ENCODE peak calls at places on chromosome 15, in four cellular contexts. U, J, W and I are unnamed samples.
A peak's percentile ranks its signal among the peaks of the same experiment; 100 is the strongest.

GRCh38 chr15:50219820-50220219 is 37.8 kb downstream of the SLC27A2 start:
- DNase-seq in J (no peak), U (no peak), W (no peak), I (no peak)

GRCh38 chr15:64761156-64761555 is 14.2 kb downstream of the RBPMS2 start:
- DNase-seq in W (no peak), U (no peak), J (no peak), I (no peak)

GRCh38 chr15:53226559-53226958 is 436.4 kb upstream of the ONECUT1 start:
- DNase-seq in U (no peak), J (no peak), W (no peak), I (no peak)

GRCh38 chr15:29952245-29952644 is 130.0 kb upstream of the TJP1 start:
- DNase-seq in W (no peak), U (no peak), J (no peak), I (peak; percentile 34)

GRCh38 chr15:68310178-68310810 is 32.7 kb downstream of the FEM1B start:
- DNase-seq in W (peak; percentile 77), U (peak; percentile 39), J (no peak), I (peak; percentile 17)

GRCh38 chr15:47506543-47507090 is 210.7 kb upstream of the SEMA6D start:
- DNase-seq in U (peak; percentile 22), W (no peak), J (no peak), I (no peak)

GRCh38 chr15:61184431-61184830 is 44.7 kb downstream of the RORA start:
- DNase-seq in J (no peak), W (no peak), U (no peak), I (no peak)

GRCh38 chr15:65939901-65940617 is 70.8 kb downstream of the RAB11A start:
- DNase-seq in J (no peak), W (no peak), U (peak; percentile 41), I (no peak)

GRCh38 chr15:29455055-29455454 is 185.4 kb upstream of the NSMCE3 start:
- DNase-seq in J (no peak), W (no peak), U (no peak), I (no peak)

GRCh38 chr15:95975212-95975611 is 355.3 kb upstream of the NR2F2 start:
- DNase-seq in J (no peak), U (no peak), W (no peak), I (no peak)

GRCh38 chr15:95973566-95974256 is 356.8 kb upstream of the NR2F2 start:
- DNase-seq in U (no peak), W (no peak), J (no peak), I (no peak)

GRCh38 chr15:95981209-95981608 is 349.3 kb upstream of the NR2F2 start:
- DNase-seq in J (no peak), U (no peak), W (no peak), I (no peak)

GRCh38 chr15:95979286-95979685 is 351.2 kb upstream of the NR2F2 start:
- DNase-seq in U (no peak), J (no peak), W (no peak), I (no peak)
- H3K4me1 ChIP-seq in U (no peaks in the 10 kb centered on the region), J (no peaks in the 10 kb centered on the region), W (no peaks in the 10 kb centered on the region), I (no peaks in the 10 kb centered on the region)

DNA sequence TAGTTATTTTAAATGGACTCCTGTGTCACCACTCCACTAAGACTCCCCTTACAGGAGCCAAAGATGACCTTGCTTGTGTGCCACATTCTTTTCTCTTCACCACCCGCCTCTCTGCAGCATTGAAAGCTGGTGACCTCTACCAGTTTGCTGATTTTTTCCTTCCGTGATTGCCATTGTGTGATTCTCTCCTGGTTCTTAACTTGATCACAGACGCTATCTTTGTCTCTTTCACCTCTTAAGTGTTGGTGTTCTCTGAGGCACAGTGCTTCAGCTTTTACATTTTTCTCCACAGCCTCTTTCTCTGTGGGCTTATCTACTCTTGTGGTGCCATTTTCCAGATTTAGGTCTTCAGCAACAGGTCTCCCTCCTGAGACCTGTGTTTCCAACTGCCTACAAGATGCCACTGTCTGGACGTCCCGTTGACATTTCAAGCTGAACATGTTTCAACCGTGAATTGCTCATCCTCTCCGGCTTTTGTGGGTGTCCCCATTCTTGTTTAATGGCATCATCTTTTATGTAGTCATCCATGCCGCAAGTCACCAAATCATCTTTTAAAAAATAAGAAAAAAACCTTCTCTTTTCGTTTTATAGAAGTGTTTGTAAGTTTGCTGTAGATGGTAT is 26.5 kb downstream of the IQGAP1 start:
- DNase-seq in W (no peak), U (no peak), J (no peak), I (no peak)
- H3K4me1 ChIP-seq in W (peaks cover 48% of the 10 kb centered on the region), U (peaks cover 9% of the 10 kb centered on the region), J (peaks cover 61% of the 10 kb centered on the region), I (no peaks in the 10 kb centered on the region)

DNA sequence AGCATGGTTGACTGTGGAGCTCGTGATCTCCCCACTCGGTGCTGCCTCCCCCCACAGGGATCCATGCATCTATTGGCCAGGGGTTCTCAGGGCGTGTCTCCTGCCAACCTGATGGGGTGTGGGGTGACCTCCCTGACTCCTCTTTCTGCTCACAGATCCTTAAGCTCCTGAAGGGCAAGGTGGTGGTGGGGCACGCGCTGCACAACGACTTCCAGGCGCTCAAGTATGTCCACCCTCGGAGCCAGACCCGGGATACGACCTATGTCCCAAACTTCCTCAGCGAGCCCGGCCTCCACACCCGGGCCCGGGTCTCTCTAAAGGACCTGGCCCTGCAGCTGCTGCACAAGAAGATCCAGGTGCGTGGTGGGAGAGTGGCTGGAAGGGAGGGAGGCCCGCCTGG is 7.9 kb downstream of the AEN start:
- DNase-seq in J (no peak), W (no peak), U (no peak), I (no peak)
- H3K4me1 ChIP-seq in J (peaks cover 91% of the 10 kb centered on the region), W (peaks cover 38% of the 10 kb centered on the region), U (no peaks in the 10 kb centered on the region), I (no peaks in the 10 kb centered on the region)

GRCh38 chr15:27690290-27690689 is 408.8 kb downstream of the OCA2 start:
- DNase-seq in W (no peak), U (no peak), J (no peak), I (no peak)

GRCh38 chr15:27685638-27686037 is 413.5 kb downstream of the OCA2 start:
- DNase-seq in U (no peak), W (no peak), J (no peak), I (no peak)

GRCh38 chr15:27683126-27683525 is 416.0 kb downstream of the OCA2 start:
- DNase-seq in U (no peak), J (no peak), W (no peak), I (no peak)

GRCh38 chr15:27686971-27687370 is 412.1 kb downstream of the OCA2 start:
- DNase-seq in J (no peak), U (no peak), W (no peak), I (no peak)

GRCh38 chr15:27686376-27686775 is 412.7 kb downstream of the OCA2 start:
- DNase-seq in W (no peak), J (no peak), U (no peak), I (no peak)
- H3K4me1 ChIP-seq in W (no peaks in the 10 kb centered on the region), J (no peaks in the 10 kb centered on the region), U (no peaks in the 10 kb centered on the region), I (no peaks in the 10 kb centered on the region)

GRCh38 chr15:90062023-90062728 is 40.1 kb downstream of the IDH2 start:
- DNase-seq in W (peak; percentile 97), J (peak; percentile 63), U (peak; percentile 69), I (peak; percentile 72)
- H3K4me1 ChIP-seq in W (peaks cover 67% of the 10 kb centered on the region), J (peaks cover 43% of the 10 kb centered on the region), U (peaks cover 3% of the 10 kb centered on the region), I (no peaks in the 10 kb centered on the region)

GRCh38 chr15:101173233-101174119 is 78.4 kb downstream of the CHSY1 start:
- DNase-seq in W (no peak), J (no peak), U (no peak), I (no peak)

GRCh38 chr15:101174152-101174920 is 77.5 kb downstream of the CHSY1 start:
- DNase-seq in U (no peak), J (no peak), W (no peak), I (no peak)

GRCh38 chr15:101176625-101177024 is 75.2 kb downstream of the CHSY1 start:
- DNase-seq in J (no peak), W (no peak), U (no peak), I (no peak)

GRCh38 chr15:101172421-101173097 is 79.3 kb downstream of the CHSY1 start:
- DNase-seq in U (no peak), W (no peak), J (no peak), I (no peak)

DNA sequence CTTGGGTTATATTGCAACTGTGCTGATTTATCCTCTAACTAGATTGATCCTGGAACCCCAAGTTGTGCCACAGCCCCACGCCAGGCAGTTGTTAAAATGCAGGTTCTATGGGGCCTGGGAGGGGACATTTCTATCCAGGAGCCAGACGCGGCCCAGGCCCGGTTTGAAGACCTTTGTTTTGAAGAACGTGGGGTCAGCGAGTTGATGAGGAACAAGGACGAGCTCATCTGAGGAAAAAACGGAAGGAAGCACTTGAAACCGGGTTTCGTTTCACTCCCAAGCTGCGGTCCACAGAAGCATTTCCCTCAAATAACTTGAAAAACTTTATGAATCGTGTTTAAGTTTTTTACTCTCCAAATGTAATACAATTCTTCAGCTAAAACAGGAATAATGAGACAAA is 76.5 kb downstream of the CHSY1 start:
- DNase-seq in U (no peak), J (no peak), W (no peak), I (no peak)
- H3K4me1 ChIP-seq in U (no peaks in the 10 kb centered on the region), J (no peaks in the 10 kb centered on the region), W (no peaks in the 10 kb centered on the region), I (no peaks in the 10 kb centered on the region)

GRCh38 chr15:58228708-58229107 is 90.5 kb downstream of the AQP9 start:
- DNase-seq in U (peak; percentile 34), W (no peak), J (no peak), I (no peak)
- H3K4me1 ChIP-seq in U (peaks cover 3% of the 10 kb centered on the region), W (peaks cover 6% of the 10 kb centered on the region), J (no peaks in the 10 kb centered on the region), I (no peaks in the 10 kb centered on the region)

DNA sequence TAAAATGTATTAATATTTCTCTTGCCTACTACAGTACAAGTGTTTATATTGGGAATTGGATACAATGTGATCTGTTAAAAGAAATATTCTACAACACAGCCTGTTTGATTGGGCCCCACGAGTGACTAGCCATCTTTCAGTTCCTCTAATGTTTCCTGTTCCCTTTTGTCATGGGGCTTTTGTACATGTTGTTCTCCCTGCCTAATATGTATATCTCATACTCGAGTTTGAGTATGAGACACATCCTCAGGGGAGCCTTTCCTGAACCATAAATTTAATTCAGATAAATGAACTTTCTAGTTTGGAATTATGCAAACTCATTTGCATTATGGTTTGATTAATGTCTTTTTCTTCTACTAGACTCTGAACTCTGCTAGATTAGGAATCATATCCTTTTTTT is 65.5 kb downstream of the MEF2A start:
- DNase-seq in W (no peak), J (no peak), U (no peak), I (no peak)
- H3K4me1 ChIP-seq in W (peaks cover 52% of the 10 kb centered on the region), J (no peaks in the 10 kb centered on the region), U (peaks cover 5% of the 10 kb centered on the region), I (peaks cover 8% of the 10 kb centered on the region)